ENCODE peak calls at places on chromosomes 7 and 10, in four cellular contexts. N is A172, M is progenitor cell of endocrine pancreas, J is EL. T is an unnamed sample.

GRCh38 chr10:15856328-15857000 is 3.8 kb downstream of the MINDY3 start:
- DNase-seq in J (peak; percentile 22), N (no peak), M (no peak), T (no peak)

GRCh38 chr10:71735709-71736569 is 16.4 kb upstream of the C10orf105 start:
- DNase-seq in N (no peak), M (no peak), J (no peak), T (peak; percentile 63)

GRCh38 chr10:132878730-132879407 is 63.5 kb downstream of the CFAP46 start:
- DNase-seq in M (no peak), N (no peak), J (no peak), T (no peak)

GRCh38 chr10:110483633-110484032 is 14.1 kb upstream of the DUSP5 start:
- DNase-seq in J (no peak), N (no peak), M (no peak), T (no peak)

GRCh38 chr10:21048086-21048485 is 151.0 kb upstream of the NEBL start:
- DNase-seq in M (no peak), J (no peak), N (peak; percentile 19), T (no peak)

GRCh38 chr7:128145191-128145590 is 95.9 kb upstream of the LEP start:
- DNase-seq in N (no peak), J (no peak), M (no peak), T (no peak)

GRCh38 chr10:71731791-71732190 is 12.2 kb upstream of the C10orf105 start:
- DNase-seq in N (no peak), M (no peak), J (no peak), T (no peak)

GRCh38 chr7:42726066-42726785 is 185.6 kb downstream of the C7orf25 start:
- DNase-seq in M (no peak), J (no peak), N (no peak), T (no peak)

GRCh38 chr7:119969054-119969453 is 303.9 kb upstream of the KCND2 start:
- DNase-seq in M (no peak), J (no peak), N (no peak), T (no peak)